ENCODE peak calls at places on chromosomes 13 and 19, in nine cellular contexts. U, I, A, K, T, M, R, Z and V are unnamed samples.

GRCh38 chr19:34402074-34402600 is 2.1 kb upstream of the PDCD2L start:
- DNase-seq in M (no peak), Z (no peak), A (peak; percentile 33), K (no peak), R (no peak), U (no peak), T (no peak), I (no peak), V (no peak)

GRCh38 chr13:95191821-95192220 is 109.4 kb downstream of the ABCC4 start:
- DNase-seq in T (peak; percentile 89), M (peak; percentile 77), K (no peak), A (peak; percentile 91), Z (peak; percentile 35), R (peak; percentile 90), U (peak; percentile 29), I (peak; percentile 37), V (peak; percentile 93)

GRCh38 chr19:47049307-47049700 is 880 bp upstream of the TMEM160 start:
- DNase-seq in U (peak; percentile 41), Z (no peak), I (no peak), A (no peak), M (no peak), R (peak; percentile 61), K (no peak), T (no peak), V (no peak)

GRCh38 chr13:99197257-99197651 is 3.4 kb upstream of the UBAC2 start:
- DNase-seq in R (no peak), U (no peak), K (no peak), A (peak; percentile 69), M (no peak), Z (no peak), T (no peak), I (no peak), V (no peak)

GRCh38 chr13:27022571-27023311 is 148.9 kb downstream of the USP12 start:
- DNase-seq in U (no peak), M (peak; percentile 61), Z (no peak), T (no peak), A (no peak), R (peak; percentile 60), I (no peak), K (peak; percentile 60), V (no peak)

GRCh38 chr19:4596033-4596904 is 36.8 kb upstream of the SEMA6B start:
- DNase-seq in I (no peak), M (no peak), K (no peak), T (no peak), A (no peak), R (no peak), Z (no peak), U (no peak), V (no peak)

GRCh38 chr19:18506545-18506944 is 15.3 kb downstream of the ELL start:
- DNase-seq in I (no peak), K (no peak), Z (no peak), T (no peak), R (no peak), U (no peak), M (no peak), A (no peak), V (no peak)

GRCh38 chr19:11422163-11423068 is 3.3 kb upstream of the RGL3 start:
- DNase-seq in I (peak; percentile 21), Z (no peak), K (peak; percentile 78), U (no peak), T (peak; percentile 73), R (peak; percentile 70), M (peak; percentile 52), A (peak; percentile 80), V (no peak)

GRCh38 chr13:49351871-49352270 is 92.0 kb downstream of the CAB39L start:
- DNase-seq in U (no peak), R (no peak), Z (peak; percentile 21), T (no peak), K (no peak), A (no peak), M (no peak), I (no peak), V (no peak)

GRCh38 chr13:106114981-106115554 is 420.4 kb downstream of the EFNB2 start:
- DNase-seq in R (peak; percentile 48), T (no peak), A (no peak), Z (no peak), I (no peak), K (no peak), U (peak; percentile 51), M (no peak), V (no peak)

GRCh38 chr19:5292843-5293606 is 47.6 kb downstream of the PTPRS start:
- DNase-seq in I (no peak), Z (no peak), K (peak; percentile 72), M (peak; percentile 78), R (peak; percentile 90), A (peak; percentile 28), U (no peak), T (peak; percentile 86), V (no peak)

GRCh38 chr13:25973085-25973484 is 78.7 kb downstream of the SHISA2 start:
- DNase-seq in I (no peak), T (no peak), R (no peak), U (no peak), K (no peak), Z (no peak), A (no peak), M (no peak), V (peak; percentile 80)

GRCh38 chr19:46998445-46999142 is 21.0 kb upstream of the NPAS1 start:
- DNase-seq in Z (no peak), I (no peak), A (no peak), M (peak; percentile 76), T (no peak), K (no peak), R (no peak), U (no peak), V (no peak)

GRCh38 chr19:7099597-7099921 is 30.1 kb downstream of the ZNF557 start:
- DNase-seq in Z (no peak), I (no peak), M (no peak), K (no peak), R (no peak), T (no peak), U (no peak), A (no peak), V (no peak)

GRCh38 chr19:41114132-41114531 is at the start of gene CYP2F1:
- DNase-seq in Z (no peak), A (no peak), K (no peak), T (no peak), I (no peak), M (no peak), U (no peak), R (no peak), V (no peak)

DNA sequence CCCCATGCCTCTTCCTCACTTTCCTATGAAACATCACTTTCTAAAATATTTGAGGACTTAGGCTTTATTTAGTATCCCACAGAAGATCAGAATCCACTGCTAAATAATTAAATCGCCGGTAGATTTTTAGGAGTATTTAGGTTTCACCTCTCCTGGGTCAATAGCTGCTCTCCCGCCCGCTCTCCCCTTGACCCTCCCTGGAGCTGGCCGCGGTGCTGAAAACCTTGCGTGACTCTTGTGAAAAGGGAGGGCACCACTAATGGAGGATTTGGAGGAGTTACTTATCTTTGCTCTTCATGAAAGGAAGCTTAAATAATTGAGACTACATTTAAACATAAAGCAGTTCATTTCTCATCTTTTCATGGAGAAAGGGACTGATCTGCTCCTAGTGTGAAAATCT is 14.1 kb downstream of the POU4F1 start:
- DNase-seq in K (no peak), R (peak; percentile 32), U (no peak), A (peak; percentile 54), I (no peak), M (no peak), T (no peak), Z (no peak), V (no peak)
- H3K4me3 ChIP-seq in K (no peak overlapping the region), R (no peak overlapping the region), U (no peak overlapping the region), A (no peak overlapping the region), I (no peak overlapping the region), M (no peak overlapping the region), T (no peak overlapping the region), Z (no peak overlapping the region), V (no peak overlapping the region)

DNA sequence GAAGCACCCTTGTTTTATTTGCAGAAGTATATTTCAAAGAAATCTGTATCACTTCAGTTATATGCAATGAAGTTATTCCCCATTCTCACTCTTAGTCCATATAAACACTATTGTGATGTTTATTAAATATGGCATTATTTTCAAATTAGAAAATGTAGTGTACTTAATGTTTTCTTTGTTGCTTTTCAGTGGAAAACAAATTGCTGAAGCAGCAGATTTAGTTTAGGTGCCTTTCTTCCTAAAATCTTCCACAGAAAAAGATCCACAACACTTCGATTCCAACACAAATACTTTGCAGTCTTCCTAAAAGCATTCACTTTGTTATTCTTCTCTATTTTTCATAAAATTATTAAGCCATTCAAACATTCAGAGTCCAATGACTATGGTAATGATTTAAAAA is 492.1 kb upstream of the GPC6 start:
- DNase-seq in R (no peak), Z (no peak), M (no peak), I (no peak), T (no peak), A (no peak), U (no peak), K (no peak), V (no peak)
- H3K4me3 ChIP-seq in R (no peak overlapping the region), Z (no peak overlapping the region), M (no peak overlapping the region), I (no peak overlapping the region), T (no peak overlapping the region), A (no peak overlapping the region), U (no peak overlapping the region), K (no peak overlapping the region), V (no peak overlapping the region)

DNA sequence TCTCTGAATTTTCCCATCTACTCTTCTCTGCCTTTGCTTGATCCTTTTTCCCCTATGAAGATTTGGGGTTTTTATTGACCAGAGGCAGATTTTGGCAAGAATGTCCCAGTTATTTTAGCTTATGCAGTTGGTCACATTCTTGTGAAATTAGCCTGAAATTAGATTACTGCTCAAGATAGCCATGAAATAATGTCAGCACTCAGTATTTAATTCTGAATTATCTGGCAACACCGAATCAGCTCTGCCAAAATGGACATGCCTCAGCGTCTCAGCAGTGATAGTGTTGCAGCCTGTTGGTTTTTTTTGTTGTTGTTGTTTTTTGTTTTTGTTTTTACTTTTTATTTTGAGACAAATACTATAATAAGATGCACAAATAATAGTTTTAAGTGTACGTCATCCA is 17.3 kb upstream of the SPART start:
- DNase-seq in U (no peak), I (no peak), R (no peak), M (no peak), K (no peak), Z (no peak), A (no peak), T (no peak), V (no peak)
- H3K4me3 ChIP-seq in U (no peak overlapping the region), I (no peak overlapping the region), R (no peak overlapping the region), M (peak overlapping the region; percentile 7), K (no peak overlapping the region), Z (no peak overlapping the region), A (no peak overlapping the region), T (no peak overlapping the region), V (no peak overlapping the region)

GRCh38 chr19:38912600-38913514 is 871 bp upstream of the CCER2 start:
- DNase-seq in T (no peak), R (peak; percentile 30), Z (no peak), U (no peak), K (no peak), A (no peak), I (no peak), M (no peak), V (no peak)

GRCh38 chr19:38908854-38909253 is 3.1 kb downstream of the CCER2 start:
- DNase-seq in M (no peak), Z (no peak), U (no peak), K (no peak), T (no peak), R (no peak), A (no peak), I (no peak), V (no peak)

GRCh38 chr19:38913958-38914357 is 2.0 kb upstream of the CCER2 start:
- DNase-seq in Z (no peak), I (no peak), R (no peak), A (no peak), U (no peak), M (no peak), T (no peak), K (no peak), V (no peak)

GRCh38 chr19:38910488-38910887 is 1.5 kb downstream of the CCER2 start:
- DNase-seq in R (no peak), M (no peak), T (no peak), U (no peak), Z (no peak), I (no peak), A (no peak), K (no peak), V (no peak)

GRCh38 chr19:38911388-38912004 is 490 bp downstream of the CCER2 start:
- DNase-seq in R (no peak), A (no peak), K (no peak), Z (no peak), M (no peak), I (no peak), T (no peak), U (no peak), V (no peak)
- H3K4me3 ChIP-seq in R (no peak overlapping the region), A (no peak overlapping the region), K (no peak overlapping the region), Z (no peak overlapping the region), M (no peak overlapping the region), I (no peak overlapping the region), T (no peak overlapping the region), U (no peak overlapping the region), V (no peak overlapping the region)